ENCODE peak calls at places on chromosomes 4 and X, in six cellular contexts. C is PC-3; F is T1000; G is WTC11; Y is CD8-positive, alpha-beta T cell; D is stimulated activated CD4-positive, alpha-beta T cell treated with anti-CD3 and anti-CD28 coated beads, Interleukin-15, amount 100 ng/mL, for 1 hour. V is an unnamed sample.
A peak's percentile ranks its signal among the peaks of the same experiment; 100 is the strongest.

GRCh38 chr4:24056258-24056657 is 166.4 kb upstream of the PPARGC1A start:
- DNase-seq in C (no peak), D (no peak), F (no peak), G (no peak), Y (no peak), V (no peak)

GRCh38 chr4:112765317-112765989 is 128.5 kb downstream of the LARP7 start:
- DNase-seq in F (no peak), Y (no peak), G (no peak), D (no peak), C (peak; percentile 26), V (no peak)

GRCh38 chr4:96170198-96170597 is 330.3 kb downstream of the PDHA2 start:
- DNase-seq in F (no peak), C (no peak), Y (no peak), D (no peak), G (peak; percentile 38), V (no peak)

GRCh38 chrX:19303216-19303880 is 40.4 kb upstream of the PDHA1 start:
- DNase-seq in D (no peak), F (no peak), G (no peak), C (peak; percentile 42), Y (no peak), V (no peak)

GRCh38 chr4:167359711-167360110 is 125.4 kb upstream of the SPOCK3 start:
- DNase-seq in Y (no peak), D (no peak), G (no peak), C (no peak), F (no peak), V (no peak)

GRCh38 chrX:39144965-39145364 is 343.7 kb downstream of the MID1IP1 start:
- DNase-seq in Y (no peak), C (no peak), G (no peak), F (no peak), D (no peak), V (no peak)

GRCh38 chr4:54843106-54843505 is 185.3 kb downstream of the KIT start:
- DNase-seq in D (no peak), F (no peak), Y (no peak), G (no peak), C (no peak), V (no peak)

GRCh38 chr4:186551849-186552248 is 3.5 kb downstream of the MTNR1A start:
- DNase-seq in D (no peak), C (no peak), G (no peak), Y (no peak), F (no peak), V (no peak)

GRCh38 chr4:15963001-15963451 is at the start of gene FGFBP2:
- DNase-seq in F (no peak), G (peak; percentile 73), Y (peak; percentile 68), C (peak; percentile 56), D (no peak), V (no peak)

GRCh38 chrX:40544343-40545250 is 36.2 kb upstream of the ATP6AP2 start:
- DNase-seq in D (no peak), F (no peak), C (peak; percentile 42), G (no peak), Y (no peak), V (no peak)

GRCh38 chr4:140185725-140186124 is 31.7 kb upstream of the MAML3 start:
- DNase-seq in C (no peak), Y (no peak), F (no peak), G (no peak), D (no peak), V (no peak)